ENCODE peak calls at places on chromosome 3, in four cellular contexts. X, K, J and N are unnamed samples.

GRCh38 chr3:59698091-59698490 is 648.3 kb upstream of the CFAP20DC start:
- DNase-seq in K (no peak), X (no peak), J (no peak), N (no peak)

GRCh38 chr3:52446042-52446441 is 1.1 kb upstream of the SEMA3G start:
- DNase-seq in K (no peak), J (no peak), X (no peak), N (no peak)

GRCh38 chr3:94294806-94295205 is 231.9 kb downstream of the NSUN3 start:
- DNase-seq in K (no peak), X (no peak), J (no peak), N (no peak)

GRCh38 chr3:36960502-36960901 is 15.6 kb upstream of the TRANK1 start:
- DNase-seq in X (no peak), K (no peak), J (no peak), N (no peak)

GRCh38 chr3:88142094-88142624 is 7.6 kb upstream of the C3orf38 start:
- DNase-seq in X (peak), J (no peak), K (peak), N (no peak)

GRCh38 chr3:158569717-158570244 is 1.2 kb upstream of the MLF1 start:
- DNase-seq in J (no peak), K (no peak), X (no peak), N (no peak)

GRCh38 chr3:103218146-103218545 is 783.3 kb downstream of the ZPLD1 start:
- DNase-seq in J (no peak), K (no peak), X (no peak), N (no peak)

GRCh38 chr3:18630295-18630694 is 205.2 kb upstream of the SATB1 start:
- DNase-seq in K (no peak), J (no peak), X (no peak), N (no peak)

GRCh38 chr3:10956991-10957390 is 35.6 kb upstream of the SLC6A1 start:
- DNase-seq in J (no peak), X (no peak), K (no peak), N (no peak)

GRCh38 chr3:45034612-45035252 is 8.6 kb downstream of the CLEC3B start:
- DNase-seq in X (no peak), J (no peak), K (no peak), N (no peak)

GRCh38 chr3:51340989-51341636 is 44.0 kb upstream of the MANF start:
- DNase-seq in K (peak), X (peak), J (no peak), N (no peak)

GRCh38 chr3:39103324-39103693 is 4.1 kb downstream of the GORASP1 start:
- DNase-seq in J (no peak), K (no peak), X (no peak), N (no peak)

GRCh38 chr3:172106989-172107388 is 67.6 kb downstream of the FNDC3B start:
- DNase-seq in J (no peak), K (no peak), X (no peak), N (no peak)

GRCh38 chr3:71397046-71397445 is 186.5 kb downstream of the FOXP1 start:
- DNase-seq in K (peak), X (peak), J (no peak), N (peak)

GRCh38 chr3:157487339-157487738 is 15.9 kb downstream of the VEPH1 start:
- DNase-seq in J (no peak), K (peak), X (peak), N (no peak)

GRCh38 chr3:10432156-10432845 is 73.1 kb downstream of the ATP2B2 start:
- DNase-seq in X (no peak), K (no peak), J (no peak), N (no peak)

GRCh38 chr3:8652323-8652987 is 7.9 kb upstream of the SSUH2 start:
- DNase-seq in X (no peak), J (no peak), K (no peak), N (no peak)

GRCh38 chr3:170528731-170529130 is 57.1 kb downstream of the SLC7A14 start:
- DNase-seq in J (no peak), K (no peak), X (no peak), N (no peak)

GRCh38 chr3:41002104-41002503 is 197.2 kb upstream of the CTNNB1 start:
- DNase-seq in K (no peak), J (no peak), X (no peak), N (no peak)

GRCh38 chr3:46541856-46542255 is 24.2 kb downstream of the LRRC2 start:
- DNase-seq in J (no peak), X (no peak), K (no peak), N (no peak)

GRCh38 chr3:72582211-72582878 is 265.9 kb downstream of the SHQ1 start:
- DNase-seq in J (no peak), X (no peak), K (no peak), N (no peak)

GRCh38 chr3:128463771-128464170 is 2.9 kb downstream of the DNAJB8 start:
- DNase-seq in K (no peak), X (no peak), J (no peak), N (no peak)

GRCh38 chr3:113255100-113255853 is 43.9 kb downstream of the BOC start:
- DNase-seq in K (no peak), X (peak), J (no peak), N (no peak)

GRCh38 chr3:66138336-66139234 is 82.2 kb upstream of the SLC25A26 start:
- DNase-seq in X (peak), K (peak), J (no peak), N (peak)

GRCh38 chr3:179098388-179099077 is 26.9 kb upstream of the ZMAT3 start:
- DNase-seq in J (peak), K (peak), X (peak), N (no peak)

GRCh38 chr3:179105881-179106280 is 34.3 kb upstream of the ZMAT3 start:
- DNase-seq in K (no peak), J (no peak), X (no peak), N (no peak)

DNA sequence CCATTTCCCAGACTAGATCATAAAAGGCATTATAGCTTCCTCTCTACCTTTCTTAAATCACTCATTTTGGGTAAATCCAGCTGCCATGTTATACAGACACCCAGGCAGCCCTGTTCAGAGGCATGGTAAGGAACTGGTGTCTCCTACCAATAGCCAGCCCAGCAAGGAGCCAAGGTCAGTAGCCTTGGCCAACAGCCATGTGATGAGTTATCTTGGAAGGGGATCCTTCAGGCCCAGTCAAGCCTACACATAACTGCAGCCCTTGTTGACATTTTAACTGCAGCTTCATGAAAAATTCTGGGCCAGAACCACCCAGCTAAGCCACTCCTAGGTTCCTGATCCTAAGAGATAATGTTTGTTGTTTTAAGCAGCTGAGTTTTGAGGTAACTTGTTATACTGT is 29.0 kb upstream of the ZMAT3 start:
- DNase-seq in X (peak), K (no peak), J (no peak), N (no peak)
- TF ChIP-seq CTCF in X (no peak), K (no peak), J (no peak), N (no peak)

GRCh38 chr3:141368062-141368924 is at the start of gene ZBTB38:
- DNase-seq in K (peak), X (peak), J (peak), N (peak)
- H3K4me3 ChIP-seq in K (peak), X (peak), J (peak), N (peak)

GRCh38 chr3:58176185-58176530 is 34.6 kb downstream of the DNASE1L3 start:
- DNase-seq in J (no peak), K (no peak), X (no peak), N (no peak)

GRCh38 chr3:58175098-58175428 is 35.7 kb downstream of the DNASE1L3 start:
- DNase-seq in J (no peak), X (no peak), K (no peak), N (no peak)

GRCh38 chr3:58173029-58173669 is 37.6 kb downstream of the DNASE1L3 start:
- DNase-seq in X (no peak), K (no peak), J (no peak), N (no peak)

GRCh38 chr3:58175429-58176184 is 35.2 kb downstream of the DNASE1L3 start:
- DNase-seq in J (no peak), X (peak), K (peak), N (no peak)

GRCh38 chr3:58173670-58174472 is 36.9 kb downstream of the DNASE1L3 start:
- DNase-seq in K (peak), X (no peak), J (no peak), N (no peak)
- TF ChIP-seq CTCF in K (peak), X (peak), J (peak), N (peak)

GRCh38 chr3:35638640-35639250 is 580 bp upstream of the ARPP21 start:
- DNase-seq in K (no peak), J (no peak), X (no peak), N (no peak)

GRCh38 chr3:35640186-35640584 is 860 bp downstream of the ARPP21 start:
- DNase-seq in K (no peak), J (no peak), X (no peak), N (no peak)

GRCh38 chr3:35641920-35642532 is 2.7 kb downstream of the ARPP21 start:
- DNase-seq in X (no peak), J (no peak), K (no peak), N (no peak)

GRCh38 chr3:35640736-35641135 is 1.4 kb downstream of the ARPP21 start:
- DNase-seq in J (no peak), K (no peak), X (no peak), N (no peak)

DNA sequence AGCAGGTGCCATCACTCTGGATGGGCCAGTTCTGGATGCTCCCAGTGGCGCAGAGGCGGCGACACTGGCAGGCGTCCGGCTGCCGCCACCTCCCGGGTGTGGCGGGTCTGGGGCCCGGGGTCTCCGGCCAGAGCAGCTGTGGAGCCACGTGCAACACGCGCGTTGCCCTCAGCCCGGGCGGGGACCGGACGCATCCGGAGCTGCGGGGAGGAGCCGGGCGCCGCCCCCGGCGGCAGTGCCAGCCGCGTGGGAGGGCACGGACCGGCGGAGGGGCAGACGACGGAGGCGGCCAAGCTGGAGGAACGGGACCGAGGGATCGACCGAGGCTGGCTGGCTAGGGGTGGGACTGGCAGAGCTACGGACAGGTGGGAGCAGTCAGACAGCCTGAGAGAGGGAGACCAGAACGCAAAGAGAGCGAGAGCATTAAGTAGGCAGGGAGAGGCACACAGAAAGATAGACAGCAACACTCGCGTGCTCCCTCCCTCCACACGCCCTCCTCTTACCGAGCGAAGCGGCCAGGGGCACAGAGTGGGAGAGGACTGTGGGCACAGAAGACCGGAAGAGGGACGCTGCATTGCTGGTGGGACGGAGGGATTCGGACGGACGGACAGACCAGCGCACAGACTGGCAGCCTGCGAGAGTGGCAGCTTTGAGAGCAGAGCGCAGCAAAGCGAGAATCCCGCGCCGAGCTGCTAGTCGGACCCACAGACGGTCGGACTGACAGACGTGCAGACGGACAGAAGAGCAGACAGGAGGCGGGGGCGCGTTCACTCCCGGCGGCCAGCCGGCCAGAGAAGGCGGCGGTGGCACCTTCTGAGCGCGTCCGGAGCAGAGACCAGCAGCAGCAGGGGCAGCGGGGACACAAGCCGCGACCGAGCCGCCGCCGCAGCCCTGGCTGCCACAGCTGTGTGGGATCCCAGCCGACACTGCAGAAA is at the start of gene ARPP21:
- DNase-seq in K (peak), X (peak), J (no peak), N (no peak)
- H3K4me3 ChIP-seq in K (peak), X (no peak), J (peak), N (no peak)